ENCODE peak calls at places on chromosomes 7 and 10, in five cellular contexts. Q is IMR-90, G is neuronal stem cell, O is mesendoderm, C is mesenchymal stem cell. H is an unnamed sample.

GRCh38 chr10:95229724-95230627 is 35.9 kb downstream of the ACSM6 start:
- DNase-seq in Q (peak; percentile 98), G (peak; percentile 23), O (peak; percentile 96), C (peak; percentile 96), H (peak; percentile 56)

GRCh38 chr7:29285451-29285807 is 90.9 kb downstream of the CHN2 start:
- DNase-seq in Q (peak; percentile 37), G (no peak), O (no peak), C (peak; percentile 90), H (peak; percentile 66)

GRCh38 chr7:80699656-80700318 is 61.3 kb downstream of the CD36 start:
- DNase-seq in Q (peak; percentile 44), G (no peak), O (no peak), C (peak; percentile 30), H (no peak)

GRCh38 chr7:2040201-2040892 is 192.4 kb downstream of the MAD1L1 start:
- DNase-seq in Q (no peak), G (no peak), O (no peak), C (no peak), H (no peak)

GRCh38 chr7:1567893-1568292 is 1.9 kb downstream of the PSMG3 start:
- DNase-seq in Q (peak; percentile 95), G (no peak), O (no peak), C (peak; percentile 94), H (no peak)

GRCh38 chr7:157542669-157543021 is 205.8 kb downstream of the DNAJB6 start:
- DNase-seq in Q (no peak), G (no peak), O (no peak), C (no peak), H (no peak)

GRCh38 chr7:107879400-107880035 is 11.5 kb upstream of the DLD start:
- DNase-seq in Q (peak; percentile 69), G (no peak), O (peak; percentile 70), C (peak; percentile 69), H (no peak)

GRCh38 chr7:30867483-30867882 is 44.2 kb upstream of the AQP1 start:
- DNase-seq in Q (no peak), G (no peak), O (no peak), C (no peak), H (no peak)

GRCh38 chr7:157739650-157740049 is 402.8 kb downstream of the DNAJB6 start:
- DNase-seq in Q (no peak), G (no peak), O (no peak), C (no peak), H (no peak)

GRCh38 chr10:114762811-114763210 is 58.8 kb upstream of the FHIP2A start:
- DNase-seq in Q (no peak), G (no peak), O (no peak), C (no peak), H (no peak)

GRCh38 chr7:91375378-91375777 is 111.1 kb downstream of the FZD1 start:
- DNase-seq in Q (no peak), G (no peak), O (peak; percentile 62), C (no peak), H (peak; percentile 10)

GRCh38 chr7:151849008-151849878 is 27.7 kb downstream of the PRKAG2 start:
- DNase-seq in Q (no peak), G (no peak), O (no peak), C (no peak), H (no peak)

DNA sequence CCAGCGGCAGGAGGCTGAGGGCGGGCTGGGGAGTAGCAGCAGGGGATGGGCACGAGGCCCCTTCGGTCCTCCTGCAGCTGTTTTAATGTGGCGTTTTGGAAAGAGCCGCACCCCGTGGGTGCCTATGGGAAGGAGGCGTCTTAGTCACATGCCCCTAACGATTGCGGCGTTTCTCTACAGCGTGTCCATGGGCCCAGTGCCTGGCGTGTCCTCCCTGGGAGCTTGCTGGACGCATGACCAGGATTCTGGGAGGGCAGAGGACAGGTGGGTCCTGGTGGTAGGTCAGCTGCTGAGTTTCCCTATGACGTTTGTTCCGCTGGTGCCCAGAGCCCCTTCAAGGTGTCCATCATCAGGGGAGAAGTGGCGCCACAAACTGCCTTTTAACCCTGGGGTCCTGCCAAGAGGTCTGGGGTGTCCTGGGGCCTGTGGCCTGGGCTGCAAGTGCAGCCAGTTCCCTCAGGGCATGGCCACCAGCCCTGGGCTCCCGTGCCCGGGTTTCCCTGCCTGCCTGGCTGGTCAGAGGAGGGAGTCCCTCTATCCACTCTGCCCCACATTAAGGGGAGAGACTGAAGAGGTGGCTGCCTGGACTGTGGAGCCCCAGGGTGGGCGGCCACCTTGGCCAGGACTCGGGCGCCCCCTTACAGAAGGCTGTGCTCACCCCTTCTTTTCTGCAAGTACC is 48.7 kb downstream of the PWWP2B start:
- DNase-seq in Q (no peak), G (no peak), O (no peak), C (no peak), H (no peak)
- H3K4ac ChIP-seq in Q (no peak overlapping the region), G (peak overlapping the region; percentile 76), O (peak overlapping the region; percentile 19), C (no peak overlapping the region), H (no peak overlapping the region)

DNA sequence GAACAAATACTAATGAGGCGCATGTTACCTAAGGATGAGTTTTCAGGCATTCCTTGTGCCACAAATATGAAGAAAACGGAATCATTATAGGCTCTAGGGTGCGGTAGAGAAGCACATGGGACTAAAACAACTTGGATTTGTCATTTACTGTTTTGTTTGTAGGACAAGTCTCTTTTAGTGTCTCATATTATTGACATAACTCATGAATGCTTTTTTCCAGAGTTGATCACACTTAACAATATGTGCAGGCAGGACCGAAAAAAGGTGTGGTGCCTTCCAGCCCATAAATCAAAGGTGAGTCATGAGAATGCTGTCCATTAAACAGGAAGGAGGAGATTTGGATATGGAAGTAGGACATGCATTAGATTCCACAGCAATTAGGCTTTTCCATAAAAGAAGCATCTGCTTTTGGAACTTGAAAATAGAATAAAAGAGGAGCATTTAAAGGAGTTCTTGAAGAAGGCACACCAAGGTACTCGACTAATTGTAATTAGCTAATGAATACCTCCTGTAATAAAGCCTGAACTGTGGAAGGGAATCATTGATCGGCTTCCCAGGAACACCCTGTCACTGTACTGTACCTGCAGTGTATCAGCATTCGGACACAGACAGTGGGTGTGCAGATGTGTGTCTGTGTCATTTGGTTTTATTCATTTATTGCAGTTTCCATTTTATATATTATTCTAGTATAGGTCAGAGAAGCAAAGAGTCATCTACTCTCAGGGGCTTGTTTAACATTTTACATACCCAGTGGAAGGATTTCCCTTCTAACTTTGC is 119.7 kb upstream of the KLF14 start:
- DNase-seq in Q (peak; percentile 69), G (no peak), O (no peak), C (peak; percentile 58), H (peak; percentile 91)
- H3K36me3 ChIP-seq in Q (peaks cover 20% of the 10 kb centered on the region), G (no peaks in the 10 kb centered on the region), O (no peaks in the 10 kb centered on the region), C (peaks cover 70% of the 10 kb centered on the region), H (no peaks in the 10 kb centered on the region)

DNA sequence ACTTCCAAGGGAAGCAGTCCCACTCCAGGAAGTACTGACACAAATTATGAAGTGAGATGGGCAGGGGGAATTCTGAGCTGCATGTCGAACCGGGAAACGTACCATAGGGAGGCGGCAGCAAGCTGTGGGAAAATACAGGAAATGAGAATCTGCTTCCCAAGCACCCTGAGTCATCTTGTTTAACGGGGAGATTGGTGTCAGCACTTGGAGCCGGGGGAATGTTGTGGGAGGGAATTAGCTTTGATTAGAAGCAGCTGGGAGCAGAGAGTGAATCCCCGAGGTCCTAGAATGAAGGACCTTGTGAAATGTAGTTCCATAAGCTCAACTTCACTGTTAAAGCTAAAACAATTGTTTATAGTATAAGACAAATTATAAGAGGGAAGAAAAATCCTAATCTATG is 141.4 kb upstream of the PRKCQ start:
- DNase-seq in Q (peak; percentile 99), G (no peak), O (peak; percentile 81), C (peak; percentile 99), H (no peak)
- H3K4ac ChIP-seq in Q (peak overlapping the region; percentile 99), G (no peak overlapping the region), O (no peak overlapping the region), C (peak overlapping the region; percentile 83), H (no peak overlapping the region)

GRCh38 chr10:43340619-43341018 is 30.8 kb upstream of the FXYD4 start:
- DNase-seq in Q (no peak), G (no peak), O (no peak), C (no peak), H (peak; percentile 92)
- H3K36me3 ChIP-seq in Q (no peaks in the 10 kb centered on the region), G (no peaks in the 10 kb centered on the region), O (no peaks in the 10 kb centered on the region), C (no peaks in the 10 kb centered on the region), H (no peaks in the 10 kb centered on the region)

DNA sequence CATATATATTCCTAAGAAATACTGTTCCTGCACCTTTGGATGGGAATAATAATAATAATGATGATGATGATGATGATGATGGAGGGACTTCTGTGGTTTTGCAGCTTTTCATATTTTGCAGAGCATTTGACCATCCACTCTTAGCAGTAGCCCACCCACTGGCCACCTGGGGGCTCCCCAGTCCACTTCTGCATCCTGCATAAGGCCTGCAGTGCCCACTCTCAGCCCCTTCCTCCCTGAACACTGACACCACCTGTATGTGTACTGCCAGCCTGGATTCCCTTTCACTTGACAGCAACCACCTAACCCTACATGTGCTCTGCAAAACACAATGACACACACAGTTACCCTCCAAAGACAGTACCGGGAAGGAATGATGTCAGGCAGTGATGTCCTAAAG is 131.4 kb downstream of the ADAM12 start:
- DNase-seq in Q (no peak), G (no peak), O (no peak), C (no peak), H (no peak)
- H3K4ac ChIP-seq in Q (no peak overlapping the region), G (no peak overlapping the region), O (no peak overlapping the region), C (no peak overlapping the region), H (no peak overlapping the region)

DNA sequence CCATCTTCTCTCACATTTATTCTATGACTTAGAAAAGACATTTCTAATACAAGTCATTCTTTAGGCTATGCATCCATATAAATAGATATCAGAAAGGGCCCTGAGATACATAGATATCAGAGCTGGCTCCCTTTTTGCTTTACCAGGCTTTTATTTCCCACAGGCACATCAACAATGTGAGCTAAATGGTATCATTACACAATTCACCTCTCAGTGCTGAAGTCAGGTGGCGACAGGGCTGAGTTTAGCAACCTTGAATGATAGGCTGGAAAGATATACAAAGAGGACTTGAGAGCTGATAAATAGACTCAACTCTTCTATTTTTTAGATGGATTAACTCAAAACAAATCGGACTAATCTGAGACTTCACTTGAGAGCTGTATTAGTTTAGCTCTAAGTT is 189.2 kb upstream of the COL1A2 start:
- DNase-seq in Q (no peak), G (no peak), O (no peak), C (peak; percentile 20), H (no peak)
- H3K36me3 ChIP-seq in Q (no peaks in the 10 kb centered on the region), G (no peaks in the 10 kb centered on the region), O (no peaks in the 10 kb centered on the region), C (no peaks in the 10 kb centered on the region), H (no peaks in the 10 kb centered on the region)

DNA sequence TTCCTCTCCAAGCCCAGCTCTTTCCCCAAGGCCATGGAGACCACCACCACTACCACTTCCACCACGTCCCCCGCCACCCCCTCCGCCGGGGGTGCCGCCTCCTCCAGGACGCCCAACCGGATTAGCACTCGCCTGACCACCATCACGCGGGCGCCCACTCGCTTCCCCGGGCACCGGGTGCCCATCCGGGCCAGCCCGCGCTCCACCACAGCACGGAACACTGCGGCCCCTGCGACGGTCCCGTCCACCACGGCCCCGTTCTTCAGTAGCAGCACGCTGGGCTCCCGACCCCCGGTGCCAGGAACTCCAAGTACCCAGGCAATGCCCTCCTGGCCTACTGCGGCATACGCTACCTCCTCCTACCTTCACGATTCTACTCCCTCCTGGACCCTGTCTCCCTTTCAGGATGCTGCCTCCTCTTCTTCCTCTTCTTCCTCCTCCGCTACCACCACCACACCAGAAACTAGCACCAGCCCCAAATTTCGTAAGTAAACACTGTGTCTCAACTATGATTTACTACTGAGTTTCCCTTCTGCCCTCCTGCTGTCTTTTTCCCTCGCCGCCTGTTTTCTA is 772 bp downstream of the NRG3 start:
- DNase-seq in Q (no peak), G (no peak), O (no peak), C (no peak), H (no peak)
- H3K4ac ChIP-seq in Q (no peak overlapping the region), G (no peak overlapping the region), O (no peak overlapping the region), C (no peak overlapping the region), H (no peak overlapping the region)

H was measured in trophoblast cell.